ENCODE peak calls at places on chromosomes 2 and 18, in seven cellular contexts. N is stimulated activated CD4-positive, alpha-beta T cell treated with anti-CD3 and anti-CD28 coated beads, Interleukin-2, amount 100 ng/mL, for 48 hours; O is AG08396; L is Jurkat, Clone E6-1; P is NCI-H2081; X is BE2C; K is naive thymus-derived CD8-positive, alpha-beta T cell. H is an unnamed sample.

GRCh38 chr2:69159988-69160387 is 147.0 kb downstream of the ANTXR1 start:
- DNase-seq in N (no peak), O (no peak), L (no peak), P (no peak), X (peak), K (no peak), H (no peak)

GRCh38 chr2:200040251-200040650 is 84.9 kb downstream of the MAIP1 start:
- DNase-seq in N (no peak), O (no peak), L (no peak), P (no peak), X (no peak), K (no peak), H (no peak)

GRCh38 chr2:198807131-198807530 is 650.6 kb downstream of the SATB2 start:
- DNase-seq in N (no peak), O (no peak), L (no peak), P (no peak), X (no peak), K (no peak), H (no peak)

GRCh38 chr2:208392300-208392699 is 14.3 kb upstream of the PTH2R start:
- DNase-seq in N (no peak), O (no peak), L (no peak), P (no peak), X (no peak), K (no peak), H (no peak)

GRCh38 chr2:223811757-223812156 is 25.6 kb downstream of the AP1S3 start:
- DNase-seq in N (no peak), O (no peak), L (no peak), P (no peak), X (no peak), K (no peak), H (no peak)

GRCh38 chr18:49464718-49465598 is 4.5 kb upstream of the DYM start:
- DNase-seq in N (no peak), O (no peak), L (peak), P (no peak), X (no peak), K (no peak), H (no peak)

GRCh38 chr18:48541026-48541746 is 2.4 kb downstream of the CTIF start:
- DNase-seq in N (no peak), O (peak), L (no peak), P (peak), X (peak), K (no peak), H (peak)

GRCh38 chr2:109045505-109045904 is 56.5 kb upstream of the EDAR start:
- DNase-seq in N (no peak), O (no peak), L (no peak), P (no peak), X (no peak), K (no peak), H (no peak)

GRCh38 chr2:14804912-14805311 is 172.4 kb downstream of the LRATD1 start:
- DNase-seq in N (no peak), O (no peak), L (no peak), P (no peak), X (no peak), K (no peak), H (no peak)

GRCh38 chr2:160165996-160166395 is 34.1 kb downstream of the ITGB6 start:
- DNase-seq in N (no peak), O (no peak), L (no peak), P (no peak), X (no peak), K (no peak), H (no peak)

GRCh38 chr18:22346342-22346967 is 71.3 kb downstream of the CTAGE1 start:
- DNase-seq in N (no peak), O (peak), L (peak), P (no peak), X (no peak), K (peak), H (no peak)

GRCh38 chr2:9627310-9627709 is 3.5 kb downstream of the YWHAQ start:
- DNase-seq in N (no peak), O (no peak), L (peak), P (no peak), X (no peak), K (no peak), H (no peak)

GRCh38 chr2:95077893-95078603 is 43.6 kb downstream of the MRPS5 start:
- DNase-seq in N (no peak), O (no peak), L (no peak), P (no peak), X (no peak), K (no peak), H (peak)

GRCh38 chr2:137865954-137866540 is 98.2 kb upstream of the HNMT start:
- DNase-seq in N (peak), O (peak), L (peak), P (peak), X (peak), K (peak), H (peak)

H was measured in glutamatergic neuron.